ENCODE peak calls at places on chromosomes 7 and 10, in four cellular contexts. F is K562, I is GM12878, W is HepG2. X is an unnamed sample.

GRCh38 chr10:33260403-33261239 is 73.8 kb downstream of the NRP1 start:
- DNase-seq in F (no peak), I (no peak), W (no peak), X (no peak)

GRCh38 chr10:119251315-119251708 is 43.9 kb downstream of the GRK5 start:
- DNase-seq in F (peak), I (no peak), W (no peak), X (no peak)

GRCh38 chr10:104293781-104294321 is 24.9 kb downstream of the GSTO2 start:
- DNase-seq in F (no peak), I (no peak), W (no peak), X (no peak)

GRCh38 chr10:12539350-12540164 is 190.2 kb downstream of the CAMK1D start:
- DNase-seq in F (no peak), I (no peak), W (no peak), X (no peak)

GRCh38 chr10:7855205-7855604 is 36.9 kb downstream of the TAF3 start:
- DNase-seq in F (no peak), I (no peak), W (peak), X (peak)

GRCh38 chr7:27921081-27921836 is 181.3 kb downstream of the TAX1BP1 start:
- DNase-seq in F (peak), I (peak), W (peak), X (no peak)

GRCh38 chr10:6713716-6714115 is 133.6 kb upstream of the PRKCQ start:
- DNase-seq in F (no peak), I (no peak), W (no peak), X (no peak)

GRCh38 chr7:99975782-99976521 is at the start of gene AZGP1:
- DNase-seq in F (no peak), I (no peak), W (peak), X (no peak)

GRCh38 chr7:116628971-116629586 is 42.9 kb upstream of the MET start:
- DNase-seq in F (no peak), I (no peak), W (no peak), X (no peak)

GRCh38 chr7:50292165-50292757 is 12.3 kb upstream of the IKZF1 start:
- DNase-seq in F (no peak), I (no peak), W (no peak), X (no peak)

GRCh38 chr10:22615101-22615500 is 99.3 kb downstream of the PIP4K2A start:
- DNase-seq in F (no peak), I (no peak), W (no peak), X (no peak)

GRCh38 chr10:79176949-79177602 is 108.3 kb downstream of the ZMIZ1 start:
- DNase-seq in F (no peak), I (no peak), W (peak), X (no peak)

GRCh38 chr7:84100866-84101265 is 93.7 kb downstream of the SEMA3A start:
- DNase-seq in F (no peak), I (no peak), W (no peak), X (no peak)

GRCh38 chr10:77320852-77321496 is 316.6 kb downstream of the KCNMA1 start:
- DNase-seq in F (no peak), I (no peak), W (no peak), X (no peak)

GRCh38 chr7:2666130-2666529 is 21.9 kb upstream of the AMZ1 start:
- DNase-seq in F (no peak), I (no peak), W (no peak), X (no peak)

GRCh38 chr7:2665359-2665791 is 22.6 kb upstream of the AMZ1 start:
- DNase-seq in F (no peak), I (no peak), W (no peak), X (no peak)

GRCh38 chr7:2667843-2668242 is 20.2 kb upstream of the AMZ1 start:
- DNase-seq in F (no peak), I (no peak), W (no peak), X (no peak)

GRCh38 chr7:2668401-2668800 is 19.6 kb upstream of the AMZ1 start:
- DNase-seq in F (no peak), I (no peak), W (no peak), X (no peak)

GRCh38 chr7:2666588-2667250 is 21.3 kb upstream of the AMZ1 start:
- DNase-seq in F (no peak), I (no peak), W (no peak), X (no peak)
- TF ChIP-seq ETV6 in F (no peak), I (no peak), W (no peak), X (no peak)

GRCh38 chr10:14416308-14416700 is 85.6 kb upstream of the FRMD4A start:
- DNase-seq in F (no peak), I (no peak), W (no peak), X (no peak)

GRCh38 chr10:14414901-14415300 is 84.2 kb upstream of the FRMD4A start:
- DNase-seq in F (no peak), I (no peak), W (no peak), X (no peak)

GRCh38 chr10:14412624-14413023 is 81.9 kb upstream of the FRMD4A start:
- DNase-seq in F (no peak), I (no peak), W (no peak), X (no peak)

GRCh38 chr10:14413583-14413982 is 82.9 kb upstream of the FRMD4A start:
- DNase-seq in F (no peak), I (no peak), W (no peak), X (no peak)

GRCh38 chr10:14415676-14416307 is 85.1 kb upstream of the FRMD4A start:
- DNase-seq in F (no peak), I (no peak), W (no peak), X (no peak)
- TF ChIP-seq ETV6 in F (no peak), I (no peak), W (no peak), X (no peak)

GRCh38 chr10:5234106-5234877 is 37.7 kb downstream of the AKR1C4 start:
- DNase-seq in F (no peak), I (no peak), W (peak), X (no peak)
- TF ChIP-seq ETV6 in F (no peak), I (no peak), W (no peak), X (no peak)

GRCh38 chr7:156529982-156530381 is 110.6 kb upstream of the RNF32 start:
- DNase-seq in F (no peak), I (no peak), W (no peak), X (no peak)
- TF ChIP-seq ETV6 in F (no peak), I (no peak), W (no peak), X (no peak)

GRCh38 chr10:46559231-46559671 is 2.8 kb upstream of the GPRIN2 start:
- DNase-seq in F (no peak), I (no peak), W (no peak), X (peak)
- TF ChIP-seq ETV6 in F (no peak), I (no peak), W (no peak), X (no peak)

GRCh38 chr7:129468087-129468486 is 33.9 kb downstream of the STRIP2 start:
- DNase-seq in F (no peak), I (no peak), W (no peak), X (no peak)
- TF ChIP-seq ETV6 in F (no peak), I (no peak), W (no peak), X (no peak)

DNA sequence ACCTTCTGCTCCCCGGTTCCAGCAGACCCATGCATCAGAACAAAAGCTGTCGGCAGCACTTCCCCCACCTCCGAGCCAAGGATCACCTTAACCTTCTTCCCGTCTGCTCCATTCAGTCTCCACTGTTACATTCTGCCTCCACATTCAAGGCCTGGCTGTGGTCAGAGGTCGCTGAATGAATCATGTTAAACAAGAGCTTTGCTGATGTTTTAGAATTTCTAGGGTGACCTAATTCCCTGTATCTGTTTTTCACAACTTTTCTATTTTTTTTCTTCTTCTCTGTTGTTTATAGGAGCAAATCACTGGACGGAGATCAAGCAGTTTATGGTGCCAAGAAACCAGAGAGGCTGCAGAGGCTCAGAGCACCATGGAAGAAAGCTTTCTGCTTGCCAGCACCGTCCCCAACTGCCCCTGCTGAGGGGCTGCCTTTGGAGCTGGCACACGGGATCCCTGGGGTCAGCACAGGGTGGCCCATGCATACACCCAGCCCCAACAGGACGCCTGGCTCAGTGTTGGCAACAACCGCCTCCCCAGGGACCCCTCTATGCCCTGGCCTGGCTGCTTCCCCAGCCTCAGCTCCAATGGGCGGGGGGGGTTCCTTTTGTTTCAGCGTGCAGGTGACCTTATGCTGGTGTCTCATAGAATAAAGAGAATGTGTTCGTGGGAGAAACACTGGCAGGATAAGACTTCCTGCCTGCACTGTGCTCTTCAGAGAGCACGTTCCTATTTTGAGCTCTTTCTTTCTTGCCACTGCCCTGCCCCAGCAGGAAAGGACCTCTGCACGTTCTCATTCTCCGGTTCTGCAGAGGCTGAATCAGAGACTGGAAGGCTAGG is 182.7 kb upstream of the LYZL2 start:
- DNase-seq in F (no peak), I (no peak), W (no peak), X (no peak)
- TF ChIP-seq ETV6 in F (no peak), I (no peak), W (no peak), X (no peak)